ENCODE peak calls at places on chromosomes 16 and 17, in eight cellular contexts. T, O, H, V, U, F, X and Q are unnamed samples. For H3K4me1, the result is how much of the 10 kb centered on the place peaks cover.

GRCh38 chr16:84753412-84754325 is 53.9 kb downstream of the USP10 start:
- DNase-seq in T (no peak), O (no peak), H (no peak), V (no peak), U (no peak), F (no peak), X (no peak), Q (no peak)

GRCh38 chr17:47742319-47743181 is 9.5 kb downstream of the TBX21 start:
- DNase-seq in T (no peak), O (no peak), H (no peak), V (no peak), U (no peak), F (no peak), X (no peak), Q (no peak)

GRCh38 chr17:36066365-36066945 is 2.4 kb downstream of the CCL18 start:
- DNase-seq in T (no peak), O (no peak), H (no peak), V (no peak), U (no peak), F (no peak), X (no peak), Q (no peak)

GRCh38 chr17:7392696-7393612 is 1.4 kb downstream of the PLSCR3 start:
- DNase-seq in T (no peak), O (no peak), H (no peak), V (no peak), U (no peak), F (no peak), X (no peak), Q (no peak)

GRCh38 chr16:3577302-3577752 is at the start of gene NLRC3:
- DNase-seq in T (no peak), O (no peak), H (no peak), V (no peak), U (no peak), F (no peak), X (peak), Q (no peak)

GRCh38 chr16:3945751-3946603 is 65.5 kb upstream of the CREBBP start:
- DNase-seq in T (no peak), O (peak), H (peak), V (no peak), U (peak), F (peak), X (peak), Q (no peak)

GRCh38 chr16:57618306-57619132 is 9.9 kb upstream of the ADGRG1 start:
- DNase-seq in T (no peak), O (no peak), H (peak), V (no peak), U (no peak), F (peak), X (no peak), Q (no peak)

GRCh38 chr17:8121531-8122390 is 2.1 kb downstream of the HES7 start:
- DNase-seq in T (no peak), O (peak), H (no peak), V (peak), U (peak), F (peak), X (peak), Q (no peak)

GRCh38 chr17:29891131-29891530 is 38.9 kb downstream of the SSH2 start:
- DNase-seq in T (no peak), O (no peak), H (no peak), V (no peak), U (no peak), F (no peak), X (no peak), Q (no peak)

GRCh38 chr17:49235896-49236295 is 5.3 kb upstream of the PHOSPHO1 start:
- DNase-seq in T (no peak), O (no peak), H (no peak), V (no peak), U (no peak), F (no peak), X (no peak), Q (no peak)

GRCh38 chr17:66348605-66349165 is 46.3 kb downstream of the PRKCA start:
- DNase-seq in T (no peak), O (peak), H (peak), V (peak), U (peak), F (peak), X (peak), Q (no peak)

GRCh38 chr16:31421587-31421986 is 6.6 kb downstream of the COX6A2 start:
- DNase-seq in T (no peak), O (no peak), H (no peak), V (no peak), U (no peak), F (no peak), X (no peak), Q (no peak)

GRCh38 chr16:28082624-28083023 is 19.1 kb upstream of the GSG1L start:
- DNase-seq in T (no peak), O (no peak), H (no peak), V (no peak), U (no peak), F (no peak), X (peak), Q (no peak)

GRCh38 chr16:73717266-73718057 is 579.2 kb upstream of the PSMD7 start:
- DNase-seq in T (peak), O (no peak), H (no peak), V (no peak), U (no peak), F (no peak), X (no peak), Q (no peak)

GRCh38 chr16:23290189-23291062 is 11.7 kb upstream of the SCNN1B start:
- DNase-seq in T (no peak), O (no peak), H (no peak), V (no peak), U (no peak), F (no peak), X (no peak), Q (no peak)

GRCh38 chr16:86088816-86089215 is 189.9 kb downstream of the IRF8 start:
- DNase-seq in T (no peak), O (no peak), H (no peak), V (no peak), U (no peak), F (no peak), X (no peak), Q (no peak)

GRCh38 chr17:42049834-42050359 is 504 bp downstream of the C17orf113 start:
- DNase-seq in T (no peak), O (no peak), H (no peak), V (no peak), U (no peak), F (no peak), X (no peak), Q (no peak)

GRCh38 chr17:32467949-32468348 is 18.8 kb upstream of the CDK5R1 start:
- DNase-seq in T (no peak), O (no peak), H (no peak), V (no peak), U (no peak), F (no peak), X (no peak), Q (no peak)

GRCh38 chr17:3865166-3865565 is 19.1 kb upstream of the NCBP3 start:
- DNase-seq in T (no peak), O (no peak), H (peak), V (no peak), U (peak), F (no peak), X (no peak), Q (no peak)

GRCh38 chr17:5419959-5420653 is at the start of gene RPAIN:
- DNase-seq in T (peak), O (peak), H (peak), V (peak), U (peak), F (peak), X (peak), Q (peak)

GRCh38 chr16:48907906-48908634 is 298.1 kb upstream of the N4BP1 start:
- DNase-seq in T (no peak), O (peak), H (no peak), V (no peak), U (no peak), F (no peak), X (no peak), Q (no peak)

GRCh38 chr16:18979936-18980335 is 3.8 kb upstream of the TMC7 start:
- DNase-seq in T (no peak), O (no peak), H (peak), V (no peak), U (no peak), F (no peak), X (no peak), Q (no peak)

GRCh38 chr17:6276711-6277110 is 158.2 kb downstream of the AIPL1 start:
- DNase-seq in T (no peak), O (no peak), H (no peak), V (no peak), U (no peak), F (no peak), X (no peak), Q (no peak)

GRCh38 chr16:24931091-24931490 is 84.1 kb downstream of the ARHGAP17 start:
- DNase-seq in T (no peak), O (no peak), H (no peak), V (no peak), U (no peak), F (no peak), X (no peak), Q (no peak)

GRCh38 chr17:41404024-41404651 is 6.7 kb upstream of the KRT31 start:
- DNase-seq in T (no peak), O (peak), H (no peak), V (peak), U (no peak), F (peak), X (no peak), Q (no peak)

GRCh38 chr16:56269824-56270684 is 78.8 kb downstream of the GNAO1 start:
- DNase-seq in T (no peak), O (peak), H (peak), V (peak), U (peak), F (peak), X (peak), Q (no peak)

GRCh38 chr17:35006961-35007360 is 26.6 kb downstream of the LIG3 start:
- DNase-seq in T (no peak), O (no peak), H (no peak), V (no peak), U (no peak), F (no peak), X (no peak), Q (no peak)

GRCh38 chr16:31404353-31405064 is 11.4 kb downstream of the ITGAD start:
- DNase-seq in T (no peak), O (peak), H (no peak), V (no peak), U (no peak), F (no peak), X (no peak), Q (no peak)

GRCh38 chr17:69757794-69758430 is 317.1 kb upstream of the KCNJ16 start:
- DNase-seq in T (no peak), O (no peak), H (no peak), V (no peak), U (no peak), F (peak), X (no peak), Q (no peak)

GRCh38 chr17:45135192-45135977 is at the start of gene ACBD4:
- DNase-seq in T (peak), O (peak), H (peak), V (peak), U (peak), F (peak), X (peak), Q (peak)
- TF ChIP-seq POLR2A in T (no peak), O (peak), H (peak), V (peak), U (peak), F (peak), X (peak), Q (peak)

DNA sequence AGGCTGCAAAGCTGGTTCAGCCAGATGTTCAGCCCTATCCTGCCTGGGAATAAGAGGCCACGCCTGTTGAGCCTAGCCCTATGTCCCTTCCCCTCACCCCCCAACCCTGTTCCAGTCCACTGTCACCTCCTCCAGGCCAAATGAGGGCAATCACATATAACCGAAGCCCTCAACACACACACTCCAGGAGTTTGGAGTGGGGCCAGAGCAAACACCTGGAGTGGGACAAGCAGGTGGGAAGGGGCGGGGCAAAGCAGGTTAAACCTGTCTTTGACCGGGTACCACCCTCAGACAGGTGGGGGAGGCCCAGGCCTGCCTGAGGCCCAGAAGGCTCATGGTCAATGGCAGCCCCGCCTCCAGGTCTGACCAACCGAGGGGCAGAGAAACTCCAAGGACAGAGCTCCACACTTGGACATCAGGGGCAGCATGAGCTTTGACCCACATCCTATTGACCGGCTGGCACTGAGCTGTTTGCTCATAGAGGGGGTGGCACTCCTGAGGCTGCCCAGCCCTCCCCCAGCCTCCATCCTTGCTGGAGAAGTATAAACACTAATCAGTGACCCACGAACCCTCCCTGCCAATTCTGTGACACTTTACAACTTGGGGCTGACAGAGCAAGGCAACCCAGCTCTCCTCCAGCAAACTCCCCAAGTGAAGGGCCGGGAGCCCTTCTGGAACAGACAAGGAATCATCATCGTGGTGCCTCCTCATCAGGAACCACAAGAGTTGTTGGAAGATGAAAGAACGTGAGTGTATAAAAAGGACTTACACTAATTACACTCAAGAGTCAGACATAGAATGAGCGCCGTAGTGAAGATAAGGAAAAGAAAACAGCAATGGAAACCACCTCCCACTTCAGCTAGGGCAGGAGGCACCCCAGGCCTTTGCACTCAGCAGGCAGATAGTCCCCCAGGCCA is 1.5 kb downstream of the ESRP2 start:
- DNase-seq in T (no peak), O (no peak), H (peak), V (no peak), U (no peak), F (no peak), X (peak), Q (no peak)
- TF ChIP-seq CTCF in T (no peak), O (no peak), H (peak), V (no peak), U (no peak), F (no peak), X (no peak), Q (no peak)

DNA sequence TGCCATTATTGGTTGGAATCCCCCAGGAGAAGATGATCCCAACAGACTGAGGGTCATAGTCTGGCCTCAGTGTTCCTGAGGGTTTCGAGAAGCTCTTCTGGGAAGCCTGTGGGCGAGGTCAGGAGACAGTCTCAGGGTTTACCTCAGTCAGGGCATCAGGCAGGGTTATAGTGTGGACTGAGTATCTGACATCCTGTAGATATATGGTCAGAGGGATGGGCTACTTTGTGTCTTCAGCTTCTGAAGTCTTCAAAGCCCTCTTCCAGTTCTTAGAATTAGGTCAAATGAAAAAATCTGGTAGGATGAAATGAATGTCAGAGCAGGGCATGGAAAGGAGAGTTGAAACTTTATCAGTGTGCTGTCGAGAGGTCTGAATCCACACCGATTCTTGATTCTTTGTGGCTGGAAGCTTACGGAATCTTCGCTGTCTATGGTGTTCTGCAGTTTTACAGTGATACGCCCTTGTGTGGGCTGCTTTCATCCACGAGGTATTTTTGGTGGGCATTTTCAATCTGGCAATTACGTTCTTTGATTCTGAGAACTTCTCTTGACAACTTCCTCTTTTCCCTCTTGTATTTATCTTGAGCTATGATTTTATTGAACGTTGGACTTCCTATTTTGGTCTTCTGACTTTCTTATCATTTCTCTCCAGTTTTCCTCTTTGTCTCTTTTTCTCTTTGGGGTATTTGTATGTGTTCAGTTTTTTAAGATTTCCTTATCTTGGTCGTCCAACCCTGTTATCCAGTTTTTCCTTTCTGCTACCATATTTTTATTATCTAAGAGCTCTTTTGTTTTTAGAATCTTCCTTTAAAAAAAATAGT is 30.4 kb downstream of the BPTF start:
- DNase-seq in T (no peak), O (no peak), H (no peak), V (no peak), U (no peak), F (no peak), X (no peak), Q (no peak)
- H3K4me1 ChIP-seq in T (under half), O (under half), H (under half), V (under half), U (under half), F (under half), X (under half), Q (under half)

DNA sequence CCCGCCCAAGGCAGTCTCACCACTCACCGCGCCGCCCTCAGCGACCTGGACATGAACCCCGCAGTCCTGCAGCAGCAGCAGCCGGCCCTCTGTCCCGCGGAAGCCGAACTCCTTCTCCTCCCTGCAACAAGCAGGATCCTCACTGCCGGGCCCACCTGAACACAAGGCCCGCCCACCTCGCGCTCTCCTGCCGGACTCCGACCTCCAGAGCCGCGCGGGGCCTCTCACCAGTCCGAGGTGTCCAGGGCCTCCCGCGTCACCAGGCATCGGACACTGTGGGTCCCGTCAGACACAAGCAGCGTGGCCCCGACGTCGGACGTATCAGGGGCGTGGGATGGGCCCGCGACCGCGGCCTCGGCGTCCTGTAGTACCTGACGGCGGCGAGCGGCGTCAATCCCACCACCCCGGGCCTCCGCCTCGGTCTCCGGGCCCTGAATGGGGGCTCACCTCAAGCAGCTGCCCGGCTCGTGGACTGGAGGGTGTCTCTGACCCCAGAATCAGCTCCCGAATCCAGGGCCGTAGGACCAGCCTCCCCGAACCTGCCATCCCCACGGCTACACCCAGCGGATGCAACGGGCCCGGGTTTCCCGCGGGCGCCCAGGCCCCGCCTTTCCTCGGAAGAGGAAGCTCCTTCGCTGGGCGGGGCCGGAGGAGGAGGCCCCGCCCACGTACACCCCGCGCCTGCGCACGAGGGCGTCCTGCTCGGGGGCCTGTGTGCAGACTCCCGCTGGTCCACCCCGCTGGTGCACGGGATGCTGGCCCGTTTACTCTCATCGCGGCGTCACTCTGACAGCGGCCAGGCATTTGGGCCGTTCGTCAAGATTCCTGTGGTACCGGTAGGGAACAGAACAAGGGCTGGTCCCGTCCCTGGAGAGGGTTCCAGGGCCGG is at the start of gene ACD:
- DNase-seq in T (peak), O (peak), H (peak), V (peak), U (peak), F (peak), X (peak), Q (peak)
- TF ChIP-seq POLR2A in T (peak), O (peak), H (peak), V (peak), U (peak), F (peak), X (peak), Q (peak)

GRCh38 chr17:1712271-1712670 is 2.1 kb upstream of the TLCD2 start:
- DNase-seq in T (no peak), O (no peak), H (no peak), V (no peak), U (no peak), F (no peak), X (no peak), Q (no peak)

GRCh38 chr17:1714980-1715802 is 5.0 kb upstream of the TLCD2 start:
- DNase-seq in T (peak), O (peak), H (peak), V (peak), U (peak), F (peak), X (peak), Q (no peak)

GRCh38 chr17:1713160-1713877 is 3.1 kb upstream of the TLCD2 start:
- DNase-seq in T (no peak), O (no peak), H (no peak), V (no peak), U (no peak), F (no peak), X (no peak), Q (no peak)

GRCh38 chr17:1714488-1714979 is 4.4 kb upstream of the TLCD2 start:
- DNase-seq in T (peak), O (peak), H (peak), V (peak), U (peak), F (peak), X (peak), Q (peak)

DNA sequence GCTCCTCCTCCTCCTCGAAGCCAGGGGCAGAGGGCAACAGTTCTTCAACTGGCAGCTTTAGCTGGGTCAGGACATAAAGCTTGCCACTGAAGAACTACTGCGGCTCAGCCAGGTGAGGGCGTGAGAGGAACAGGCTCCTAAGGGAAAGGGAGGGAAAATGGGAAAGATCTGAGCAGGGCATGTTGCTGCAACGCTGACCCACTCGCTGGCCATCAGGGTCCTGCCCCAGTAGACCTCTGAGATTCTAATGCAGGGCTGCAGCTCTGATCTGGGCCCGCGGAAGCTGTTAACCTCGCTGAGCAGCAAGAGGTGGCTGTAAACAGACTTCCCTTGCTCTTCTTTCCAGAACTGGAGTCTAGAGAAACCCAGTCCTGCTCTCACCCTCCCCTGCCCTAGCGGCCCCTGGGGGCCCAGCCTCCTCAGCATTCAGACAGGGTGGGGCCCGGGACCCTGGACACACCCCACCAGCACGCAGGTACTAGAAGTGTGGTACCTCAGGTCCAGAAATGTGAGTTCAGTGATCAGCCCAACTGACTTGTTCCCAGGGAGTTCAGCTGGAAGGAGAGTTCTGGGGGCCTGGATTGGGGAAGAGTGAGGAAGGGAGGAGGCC is 3.8 kb upstream of the TLCD2 start:
- DNase-seq in T (no peak), O (peak), H (peak), V (peak), U (no peak), F (peak), X (peak), Q (no peak)
- TF ChIP-seq CTCF in T (peak), O (peak), H (peak), V (peak), U (peak), F (peak), X (peak), Q (peak)